ENCODE peak calls at places on chromosomes 3 and 15, in four cellular contexts. L is OCI-LY7, G is colonic mucosa, M is IMR-90. P is an unnamed sample.

GRCh38 chr3:32780735-32781210 is 37.0 kb upstream of the TRIM71 start:
- DNase-seq in L (no peak), G (peak; percentile 48), M (peak; percentile 16), P (peak; percentile 85)

GRCh38 chr15:88725305-88726220 is 77.7 kb upstream of the ACAN start:
- DNase-seq in L (peak; percentile 24), G (no peak), M (no peak), P (no peak)

GRCh38 chr3:185216587-185216918 is 37.3 kb downstream of the EHHADH start:
- DNase-seq in L (no peak), G (no peak), M (no peak), P (no peak)

GRCh38 chr3:53703630-53704362 is 142.4 kb downstream of the CHDH start:
- DNase-seq in L (no peak), G (no peak), M (no peak), P (no peak)

GRCh38 chr3:58670506-58671125 is 4.0 kb upstream of the FAM3D start:
- DNase-seq in L (no peak), G (peak; percentile 71), M (no peak), P (no peak)

GRCh38 chr3:191356586-191357439 is 26.5 kb upstream of the UTS2B start:
- DNase-seq in L (no peak), G (no peak), M (peak; percentile 63), P (no peak)

GRCh38 chr3:98855811-98856400 is 45.6 kb downstream of the DCBLD2 start:
- DNase-seq in L (no peak), G (no peak), M (peak; percentile 94), P (no peak)

GRCh38 chr3:52520141-52520667 is 13.5 kb downstream of the NT5DC2 start:
- DNase-seq in L (no peak), G (no peak), M (no peak), P (no peak)

GRCh38 chr15:99169769-99170311 is 65.0 kb downstream of the SYNM start:
- DNase-seq in L (no peak), G (no peak), M (peak; percentile 89), P (no peak)

GRCh38 chr3:141365206-141365605 is 3.1 kb upstream of the ZBTB38 start:
- DNase-seq in L (no peak), G (no peak), M (no peak), P (no peak)

GRCh38 chr3:141368925-141369794 is 856 bp downstream of the ZBTB38 start:
- DNase-seq in L (no peak), G (no peak), M (peak; percentile 87), P (no peak)

GRCh38 chr3:141367038-141367730 is 1.1 kb upstream of the ZBTB38 start:
- DNase-seq in L (no peak), G (no peak), M (peak; percentile 100), P (no peak)

GRCh38 chr3:141368062-141368924 is at the start of gene ZBTB38:
- DNase-seq in L (no peak), G (peak; percentile 93), M (peak; percentile 97), P (peak; percentile 95)

DNA sequence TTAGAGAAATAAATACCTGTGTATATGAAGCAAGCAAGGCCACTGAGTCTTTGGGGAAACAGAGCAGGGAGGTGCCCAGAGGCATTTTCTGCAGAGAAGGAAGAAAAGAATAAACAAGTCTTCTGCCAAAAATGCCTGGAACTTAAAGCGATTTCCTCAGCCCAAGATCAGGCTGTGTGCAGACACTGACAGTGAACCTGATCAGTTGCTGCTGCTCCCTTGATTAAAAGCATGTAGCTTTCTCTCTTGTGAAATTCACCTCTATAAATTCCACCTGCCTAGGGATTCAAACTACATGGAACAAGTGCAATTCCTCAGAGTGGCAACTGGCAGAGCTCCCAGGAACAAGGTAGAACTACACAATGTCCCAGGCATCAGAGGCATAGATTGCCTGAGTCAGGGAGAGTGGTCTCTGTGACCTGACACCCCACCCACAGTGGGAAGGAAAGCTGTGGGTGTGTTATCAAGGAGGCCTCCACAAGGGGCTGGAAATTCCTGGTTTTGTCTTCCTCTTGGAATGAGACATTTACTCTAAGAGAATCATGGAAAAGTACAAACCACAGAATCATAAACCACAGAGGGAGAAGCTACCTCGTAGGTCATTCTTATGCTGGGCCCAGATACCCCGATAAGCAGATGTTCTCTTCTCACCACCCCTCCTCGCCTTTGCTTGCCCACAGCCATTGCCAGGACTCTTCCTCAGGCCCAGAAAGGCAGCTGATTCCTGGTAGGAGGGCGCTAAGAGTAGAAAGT is 1.8 kb upstream of the ZBTB38 start:
- DNase-seq in L (no peak), G (peak; percentile 60), M (peak; percentile 99), P (peak; percentile 70)
- TF ChIP-seq CTCF in L (no peak), G (no peak), M (peak; percentile 26), P (no peak)

DNA sequence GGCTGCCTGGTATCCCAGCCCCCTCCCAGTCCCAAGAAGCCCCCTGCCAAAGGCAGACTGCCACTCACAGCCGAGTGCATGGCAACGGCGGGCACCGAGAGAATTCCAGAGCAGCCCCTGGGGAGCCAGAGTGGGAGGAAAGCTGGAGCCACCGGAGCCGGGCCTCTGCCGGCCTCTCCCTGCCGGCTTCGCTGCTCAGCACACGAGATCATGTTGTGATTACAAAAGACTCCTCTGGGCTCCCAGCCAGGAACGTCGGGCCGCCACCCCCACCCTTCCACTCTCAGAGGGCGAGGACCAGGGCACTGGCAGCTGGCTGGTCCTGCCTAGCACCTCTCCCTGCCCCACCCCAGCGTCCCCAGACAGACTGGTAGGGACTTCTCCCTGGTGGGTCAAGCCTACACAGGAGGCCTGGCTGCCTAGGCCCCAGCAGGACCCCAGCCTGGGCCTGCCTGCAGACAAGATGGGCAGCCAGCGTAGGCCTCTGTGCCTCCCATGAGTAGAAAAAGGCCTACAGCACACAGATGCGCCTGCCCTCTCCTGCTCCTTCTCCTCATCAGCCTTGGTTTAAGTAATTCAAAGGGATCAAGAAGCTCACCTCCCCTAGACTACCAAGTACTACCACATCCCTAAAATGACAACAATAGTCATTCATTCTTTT is at the start of gene CCDC9B:
- DNase-seq in L (no peak), G (peak; percentile 99), M (peak; percentile 84), P (peak; percentile 95)
- H3K4me3 ChIP-seq in L (no peak within 1 kb of the TSS), G (peak within 1 kb of the TSS; percentile 29), M (peak within 1 kb of the TSS; percentile 45), P (peak within 1 kb of the TSS; percentile 60)

GRCh38 chr3:153426344-153426743 is 264.3 kb downstream of the RAP2B start:
- DNase-seq in L (no peak), G (no peak), M (no peak), P (no peak)

GRCh38 chr3:153426803-153427202 is 264.8 kb downstream of the RAP2B start:
- DNase-seq in L (no peak), G (no peak), M (no peak), P (no peak)

DNA sequence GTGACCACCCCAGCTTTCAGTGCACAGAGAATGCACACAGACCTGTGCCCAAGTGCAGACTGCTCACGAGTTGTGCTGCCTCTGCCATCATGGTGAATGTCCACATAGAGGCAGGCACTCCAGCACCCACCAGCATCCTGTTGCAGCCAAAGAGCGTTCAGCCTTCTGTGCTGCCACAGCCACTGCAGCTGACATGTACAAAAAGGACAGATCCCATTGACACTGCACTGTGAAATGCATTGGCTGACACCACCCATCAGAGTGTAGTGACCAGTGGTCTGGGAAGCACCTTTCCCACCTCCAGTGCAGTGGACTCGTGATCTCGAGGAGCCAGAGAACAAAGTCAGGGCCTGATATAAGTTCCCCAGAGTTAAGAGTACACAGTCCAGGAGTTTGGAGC is 260.3 kb downstream of the RAP2B start:
- DNase-seq in L (no peak), G (no peak), M (no peak), P (no peak)
- H3K9me3 ChIP-seq in L (peaks cover 12% of the 10 kb centered on the region), G (no peaks in the 10 kb centered on the region), M (peaks cover 11% of the 10 kb centered on the region), P (no peaks in the 10 kb centered on the region)

DNA sequence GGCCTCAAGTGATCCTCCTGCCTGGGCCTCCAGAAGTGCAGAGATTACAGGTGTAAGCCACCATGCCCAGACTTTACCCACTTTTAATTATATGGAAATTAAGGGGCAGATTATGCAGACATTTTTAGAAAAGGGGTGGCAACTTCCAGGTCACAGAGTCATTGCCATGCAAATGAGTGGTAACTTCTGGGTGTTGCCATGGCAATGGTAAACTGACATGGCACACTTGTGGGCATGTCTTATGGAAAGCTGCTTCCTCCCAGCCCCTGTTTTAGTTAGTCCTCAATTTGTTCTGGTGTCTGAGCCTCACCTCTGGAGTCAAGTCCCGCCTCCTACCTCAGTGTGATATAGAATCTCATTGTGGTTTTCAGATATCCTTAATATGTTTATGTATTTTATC is 49.7 kb downstream of the PCNP start:
- DNase-seq in L (no peak), G (no peak), M (no peak), P (no peak)
- TF ChIP-seq CTCF in L (no peak), G (no peak), M (no peak), P (no peak)

DNA sequence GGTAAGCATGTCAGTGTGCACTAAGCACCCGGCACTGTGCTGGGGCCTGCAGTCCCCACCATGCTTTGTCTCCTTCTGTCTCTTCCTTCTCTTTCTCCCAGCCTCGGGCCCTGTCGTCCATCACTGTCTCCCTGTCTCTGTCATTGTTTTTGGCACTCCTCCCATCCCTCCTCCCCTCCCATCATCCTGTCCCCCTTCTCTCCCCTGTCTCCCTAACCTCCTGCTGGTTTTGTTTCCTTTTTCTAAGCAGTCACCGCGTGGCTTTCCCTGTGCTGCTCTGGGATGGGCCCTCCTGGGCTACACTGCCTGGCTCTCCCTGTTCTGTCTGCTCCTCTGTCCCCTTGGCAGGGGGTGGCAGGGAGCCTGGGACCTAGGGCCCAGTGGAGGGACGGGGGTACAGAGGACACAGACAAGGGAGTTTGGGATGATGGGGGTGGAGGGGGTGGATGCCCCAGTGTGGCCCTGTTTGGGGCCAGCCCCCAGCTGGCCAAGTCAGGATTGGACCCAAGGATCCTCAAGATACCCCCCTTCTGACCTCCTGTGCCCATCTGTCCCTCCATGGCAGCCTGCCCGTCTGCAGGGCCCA is 5.7 kb downstream of the CHST13 start:
- DNase-seq in L (no peak), G (no peak), M (no peak), P (peak; percentile 55)
- H3K4me3 ChIP-seq in L (no peak overlapping the region), G (no peak overlapping the region), M (no peak overlapping the region), P (no peak overlapping the region)

GRCh38 chr3:45748068-45748467 is 48.3 kb downstream of the SLC6A20 start:
- DNase-seq in L (no peak), G (no peak), M (no peak), P (no peak)
- H3K9me3 ChIP-seq in L (no peaks in the 10 kb centered on the region), G (no peaks in the 10 kb centered on the region), M (no peaks in the 10 kb centered on the region), P (no peaks in the 10 kb centered on the region)